ENCODE peak calls at places on chromosome 20, in eight cellular contexts. One of them, this sample, is unnamed.

GRCh38 chr20:44173116-44173515 is 13.9 kb downstream of the JPH2 start:
- DNase-seq in upper lobe of right lung: no peak
- DNase-seq in AML-193: no peak
- DNase-seq in NCI-H1105: no peak
- DNase-seq in stimulated activated CD4-positive, alpha-beta T cell treated with anti-CD3 and anti-CD28 coated beads, Interleukin-12 subunit alpha, Interleukin-12 subunit beta, amount 100 ng/mL, for 48 hours: no peak
- DNase-seq in NCI-H345: no peak
- DNase-seq in fibroblast of mammary gland: no peak
- DNase-seq in NCI-H2081: no peak
- DNase-seq in this sample: no peak

GRCh38 chr20:57818418-57818817 is 108.6 kb upstream of the PMEPA1 start:
- DNase-seq in upper lobe of right lung: no peak
- DNase-seq in AML-193: no peak
- DNase-seq in NCI-H1105: no peak
- DNase-seq in stimulated activated CD4-positive, alpha-beta T cell treated with anti-CD3 and anti-CD28 coated beads, Interleukin-12 subunit alpha, Interleukin-12 subunit beta, amount 100 ng/mL, for 48 hours: no peak
- DNase-seq in NCI-H345: no peak
- DNase-seq in fibroblast of mammary gland: no peak
- DNase-seq in NCI-H2081: no peak
- DNase-seq in this sample: no peak

GRCh38 chr20:13221673-13222318 is 722 bp downstream of the ISM1 start:
- DNase-seq in upper lobe of right lung: peak; percentile 80
- DNase-seq in AML-193: no peak
- DNase-seq in NCI-H1105: peak; percentile 72
- DNase-seq in stimulated activated CD4-positive, alpha-beta T cell treated with anti-CD3 and anti-CD28 coated beads, Interleukin-12 subunit alpha, Interleukin-12 subunit beta, amount 100 ng/mL, for 48 hours: no peak
- DNase-seq in NCI-H345: peak; percentile 70
- DNase-seq in fibroblast of mammary gland: peak; percentile 50
- DNase-seq in NCI-H2081: peak; percentile 75
- DNase-seq in this sample: peak; percentile 73

GRCh38 chr20:41222703-41223102 is 85.4 kb downstream of the PLCG1 start:
- DNase-seq in upper lobe of right lung: no peak
- DNase-seq in AML-193: no peak
- DNase-seq in NCI-H1105: no peak
- DNase-seq in stimulated activated CD4-positive, alpha-beta T cell treated with anti-CD3 and anti-CD28 coated beads, Interleukin-12 subunit alpha, Interleukin-12 subunit beta, amount 100 ng/mL, for 48 hours: no peak
- DNase-seq in NCI-H345: no peak
- DNase-seq in fibroblast of mammary gland: peak; percentile 36
- DNase-seq in NCI-H2081: no peak
- DNase-seq in this sample: no peak

GRCh38 chr20:59987135-59987534 is 28.9 kb downstream of the CDH26 start:
- DNase-seq in upper lobe of right lung: no peak
- DNase-seq in AML-193: no peak
- DNase-seq in NCI-H1105: no peak
- DNase-seq in stimulated activated CD4-positive, alpha-beta T cell treated with anti-CD3 and anti-CD28 coated beads, Interleukin-12 subunit alpha, Interleukin-12 subunit beta, amount 100 ng/mL, for 48 hours: no peak
- DNase-seq in NCI-H345: no peak
- DNase-seq in fibroblast of mammary gland: no peak
- DNase-seq in NCI-H2081: no peak
- DNase-seq in this sample: no peak

GRCh38 chr20:63611646-63612045 is 15.3 kb downstream of the GMEB2 start:
- DNase-seq in upper lobe of right lung: no peak
- DNase-seq in AML-193: no peak
- DNase-seq in NCI-H1105: no peak
- DNase-seq in stimulated activated CD4-positive, alpha-beta T cell treated with anti-CD3 and anti-CD28 coated beads, Interleukin-12 subunit alpha, Interleukin-12 subunit beta, amount 100 ng/mL, for 48 hours: no peak
- DNase-seq in NCI-H345: no peak
- DNase-seq in fibroblast of mammary gland: no peak
- DNase-seq in NCI-H2081: no peak
- DNase-seq in this sample: no peak

GRCh38 chr20:58429303-58429702 is 40.3 kb downstream of the VAPB start:
- DNase-seq in upper lobe of right lung: no peak
- DNase-seq in AML-193: no peak
- DNase-seq in NCI-H1105: no peak
- DNase-seq in stimulated activated CD4-positive, alpha-beta T cell treated with anti-CD3 and anti-CD28 coated beads, Interleukin-12 subunit alpha, Interleukin-12 subunit beta, amount 100 ng/mL, for 48 hours: no peak
- DNase-seq in NCI-H345: no peak
- DNase-seq in fibroblast of mammary gland: no peak
- DNase-seq in NCI-H2081: no peak
- DNase-seq in this sample: no peak

GRCh38 chr20:37856932-37857660 is 45.8 kb upstream of the VSTM2L start:
- DNase-seq in upper lobe of right lung: no peak
- DNase-seq in AML-193: no peak
- DNase-seq in NCI-H1105: no peak
- DNase-seq in stimulated activated CD4-positive, alpha-beta T cell treated with anti-CD3 and anti-CD28 coated beads, Interleukin-12 subunit alpha, Interleukin-12 subunit beta, amount 100 ng/mL, for 48 hours: no peak
- DNase-seq in NCI-H345: no peak
- DNase-seq in fibroblast of mammary gland: peak; percentile 95
- DNase-seq in NCI-H2081: no peak
- DNase-seq in this sample: no peak

GRCh38 chr20:35972445-35972844 is 4.1 kb downstream of the CNBD2 start:
- DNase-seq in upper lobe of right lung: no peak
- DNase-seq in AML-193: no peak
- DNase-seq in NCI-H1105: no peak
- DNase-seq in stimulated activated CD4-positive, alpha-beta T cell treated with anti-CD3 and anti-CD28 coated beads, Interleukin-12 subunit alpha, Interleukin-12 subunit beta, amount 100 ng/mL, for 48 hours: no peak
- DNase-seq in NCI-H345: peak; percentile 22
- DNase-seq in fibroblast of mammary gland: peak; percentile 14
- DNase-seq in NCI-H2081: peak; percentile 54
- DNase-seq in this sample: no peak

GRCh38 chr20:42986143-42986773 is 203.4 kb downstream of the PTPRT start:
- DNase-seq in upper lobe of right lung: no peak
- DNase-seq in AML-193: no peak
- DNase-seq in NCI-H1105: no peak
- DNase-seq in stimulated activated CD4-positive, alpha-beta T cell treated with anti-CD3 and anti-CD28 coated beads, Interleukin-12 subunit alpha, Interleukin-12 subunit beta, amount 100 ng/mL, for 48 hours: no peak
- DNase-seq in NCI-H345: no peak
- DNase-seq in fibroblast of mammary gland: no peak
- DNase-seq in NCI-H2081: no peak
- DNase-seq in this sample: no peak

GRCh38 chr20:22824077-22824476 is 211.0 kb upstream of the SSTR4 start:
- DNase-seq in upper lobe of right lung: no peak
- DNase-seq in AML-193: no peak
- DNase-seq in NCI-H1105: no peak
- DNase-seq in stimulated activated CD4-positive, alpha-beta T cell treated with anti-CD3 and anti-CD28 coated beads, Interleukin-12 subunit alpha, Interleukin-12 subunit beta, amount 100 ng/mL, for 48 hours: no peak
- DNase-seq in NCI-H345: no peak
- DNase-seq in fibroblast of mammary gland: peak; percentile 31
- DNase-seq in NCI-H2081: no peak
- DNase-seq in this sample: no peak

GRCh38 chr20:7094438-7094997 is 327.0 kb downstream of the BMP2 start:
- DNase-seq in upper lobe of right lung: no peak
- DNase-seq in AML-193: peak; percentile 25
- DNase-seq in NCI-H1105: peak; percentile 84
- DNase-seq in stimulated activated CD4-positive, alpha-beta T cell treated with anti-CD3 and anti-CD28 coated beads, Interleukin-12 subunit alpha, Interleukin-12 subunit beta, amount 100 ng/mL, for 48 hours: no peak
- DNase-seq in NCI-H345: peak; percentile 54
- DNase-seq in fibroblast of mammary gland: peak; percentile 19
- DNase-seq in NCI-H2081: peak; percentile 87
- DNase-seq in this sample: peak; percentile 47

GRCh38 chr20:40255368-40255767 is 433.7 kb downstream of the MAFB start:
- DNase-seq in upper lobe of right lung: no peak
- DNase-seq in AML-193: no peak
- DNase-seq in NCI-H1105: no peak
- DNase-seq in stimulated activated CD4-positive, alpha-beta T cell treated with anti-CD3 and anti-CD28 coated beads, Interleukin-12 subunit alpha, Interleukin-12 subunit beta, amount 100 ng/mL, for 48 hours: no peak
- DNase-seq in NCI-H345: no peak
- DNase-seq in fibroblast of mammary gland: peak; percentile 62
- DNase-seq in NCI-H2081: no peak
- DNase-seq in this sample: no peak

GRCh38 chr20:38152175-38153010 is 12.7 kb downstream of the TGM2 start:
- DNase-seq in upper lobe of right lung: peak; percentile 89
- DNase-seq in AML-193: no peak
- DNase-seq in NCI-H1105: peak; percentile 64
- DNase-seq in stimulated activated CD4-positive, alpha-beta T cell treated with anti-CD3 and anti-CD28 coated beads, Interleukin-12 subunit alpha, Interleukin-12 subunit beta, amount 100 ng/mL, for 48 hours: peak; percentile 13
- DNase-seq in NCI-H345: peak; percentile 46
- DNase-seq in fibroblast of mammary gland: peak; percentile 39
- DNase-seq in NCI-H2081: no peak
- DNase-seq in this sample: peak; percentile 72

GRCh38 chr20:33551778-33552177 is 61.9 kb downstream of the CBFA2T2 start:
- DNase-seq in upper lobe of right lung: no peak
- DNase-seq in AML-193: no peak
- DNase-seq in NCI-H1105: no peak
- DNase-seq in stimulated activated CD4-positive, alpha-beta T cell treated with anti-CD3 and anti-CD28 coated beads, Interleukin-12 subunit alpha, Interleukin-12 subunit beta, amount 100 ng/mL, for 48 hours: no peak
- DNase-seq in NCI-H345: no peak
- DNase-seq in fibroblast of mammary gland: peak; percentile 72
- DNase-seq in NCI-H2081: no peak
- DNase-seq in this sample: no peak

This sample was measured in A549.